ENCODE peak calls at places on chromosomes 6 and 20, in four cellular contexts. One of them, this sample, is unnamed.

GRCh38 chr20:61560361-61560853 is 308.3 kb downstream of the CDH4 start:
- DNase-seq in IMR-90: peak; percentile 42
- DNase-seq in GM12878: no peak
- DNase-seq in HepG2: no peak
- DNase-seq in this sample: no peak

GRCh38 chr20:51884561-51884960 is 82.2 kb upstream of the SALL4 start:
- DNase-seq in GM12878: no peak
- DNase-seq in IMR-90: peak; percentile 10
- DNase-seq in HepG2: no peak
- DNase-seq in this sample: no peak

GRCh38 chr6:149897015-149897697 is 757 bp downstream of the RAET1E start:
- DNase-seq in IMR-90: peak; percentile 92
- DNase-seq in GM12878: no peak
- DNase-seq in HepG2: no peak
- DNase-seq in this sample: peak; percentile 52

GRCh38 chr6:107354470-107354869 is 104.9 kb downstream of the PDSS2 start:
- DNase-seq in HepG2: no peak
- DNase-seq in IMR-90: no peak
- DNase-seq in GM12878: no peak
- DNase-seq in this sample: no peak

GRCh38 chr6:141587482-141588266 is 545.1 kb upstream of the GJE1 start:
- DNase-seq in IMR-90: peak; percentile 81
- DNase-seq in HepG2: no peak
- DNase-seq in GM12878: no peak
- DNase-seq in this sample: no peak

GRCh38 chr20:64065973-64066341 is 3.0 kb downstream of the TCEA2 start:
- DNase-seq in IMR-90: peak; percentile 78
- DNase-seq in GM12878: peak; percentile 79
- DNase-seq in HepG2: no peak
- DNase-seq in this sample: peak; percentile 61

GRCh38 chr6:112296122-112296521 is 41.8 kb upstream of the LAMA4 start:
- DNase-seq in HepG2: peak; percentile 32
- DNase-seq in GM12878: no peak
- DNase-seq in IMR-90: peak; percentile 67
- DNase-seq in this sample: peak; percentile 14

GRCh38 chr6:39865011-39865888 is 69.0 kb downstream of the MOCS1 start:
- DNase-seq in HepG2: peak; percentile 74
- DNase-seq in IMR-90: peak; percentile 60
- DNase-seq in GM12878: no peak
- DNase-seq in this sample: peak; percentile 52

GRCh38 chr6:92231220-92231701 is 1188.1 kb downstream of the EPHA7 start:
- DNase-seq in GM12878: no peak
- DNase-seq in IMR-90: no peak
- DNase-seq in HepG2: no peak
- DNase-seq in this sample: no peak

GRCh38 chr20:44706371-44707258 is 8.6 kb upstream of the CCN5 start:
- DNase-seq in GM12878: no peak
- DNase-seq in IMR-90: peak; percentile 35
- DNase-seq in HepG2: no peak
- DNase-seq in this sample: no peak

GRCh38 chr20:53767206-53767924 is 173.7 kb upstream of the ZNF217 start:
- DNase-seq in HepG2: no peak
- DNase-seq in IMR-90: no peak
- DNase-seq in GM12878: no peak
- DNase-seq in this sample: no peak

GRCh38 chr6:144806222-144806621 is 521.1 kb downstream of the UTRN start:
- DNase-seq in GM12878: no peak
- DNase-seq in HepG2: no peak
- DNase-seq in IMR-90: no peak
- DNase-seq in this sample: no peak

GRCh38 chr20:4040283-4041179 is 25.2 kb upstream of the RNF24 start:
- DNase-seq in GM12878: no peak
- DNase-seq in HepG2: no peak
- DNase-seq in IMR-90: no peak
- DNase-seq in this sample: no peak

GRCh38 chr6:30002871-30003270 is 58.2 kb upstream of the POLR1H start:
- DNase-seq in HepG2: no peak
- DNase-seq in IMR-90: peak; percentile 48
- DNase-seq in GM12878: no peak
- DNase-seq in this sample: no peak

GRCh38 chr6:27830212-27830664 is 82.0 kb downstream of the OR2B2 start:
- DNase-seq in GM12878: no peak
- DNase-seq in HepG2: no peak
- DNase-seq in IMR-90: no peak
- DNase-seq in this sample: no peak

GRCh38 chr6:18491303-18492090 is 104.3 kb downstream of the RNF144B start:
- DNase-seq in IMR-90: no peak
- DNase-seq in HepG2: no peak
- DNase-seq in GM12878: no peak
- DNase-seq in this sample: no peak

GRCh38 chr6:67131827-67132226 is 1424.8 kb upstream of the EYS start:
- DNase-seq in GM12878: no peak
- DNase-seq in IMR-90: no peak
- DNase-seq in HepG2: no peak
- DNase-seq in this sample: no peak

GRCh38 chr6:50145125-50145524 is 95.4 kb upstream of the DEFB112 start:
- DNase-seq in GM12878: no peak
- DNase-seq in HepG2: peak; percentile 11
- DNase-seq in IMR-90: peak; percentile 15
- DNase-seq in this sample: no peak

GRCh38 chr20:59605691-59606364 is 1.5 kb downstream of the PHACTR3 start:
- DNase-seq in GM12878: no peak
- DNase-seq in HepG2: no peak
- DNase-seq in IMR-90: no peak
- DNase-seq in this sample: no peak

GRCh38 chr20:2402271-2402980 is 21.7 kb downstream of the TGM6 start:
- DNase-seq in GM12878: no peak
- DNase-seq in IMR-90: peak; percentile 51
- DNase-seq in HepG2: peak; percentile 34
- DNase-seq in this sample: peak; percentile 58

GRCh38 chr6:116279232-116280160 is at the start of gene TSPYL1:
- DNase-seq in HepG2: peak; percentile 97
- DNase-seq in GM12878: peak; percentile 90
- DNase-seq in IMR-90: peak; percentile 97
- DNase-seq in this sample: peak; percentile 94

GRCh38 chr6:100035873-100036653 is 42.0 kb upstream of the MCHR2 start:
- DNase-seq in GM12878: no peak
- DNase-seq in IMR-90: no peak
- DNase-seq in HepG2: no peak
- DNase-seq in this sample: no peak

GRCh38 chr6:88561034-88561973 is 395.2 kb upstream of the CNR1 start:
- DNase-seq in HepG2: no peak
- DNase-seq in GM12878: no peak
- DNase-seq in IMR-90: no peak
- DNase-seq in this sample: no peak

GRCh38 chr6:45472383-45472782 is 94.6 kb upstream of the SUPT3H start:
- DNase-seq in IMR-90: peak; percentile 51
- DNase-seq in GM12878: no peak
- DNase-seq in HepG2: no peak
- DNase-seq in this sample: no peak

GRCh38 chr20:14197097-14197496 is 140.3 kb downstream of the FLRT3 start:
- DNase-seq in IMR-90: peak; percentile 64
- DNase-seq in GM12878: no peak
- DNase-seq in HepG2: no peak
- DNase-seq in this sample: no peak

GRCh38 chr6:138546733-138547185 is 47.5 kb upstream of the NHSL1 start:
- DNase-seq in GM12878: no peak
- DNase-seq in HepG2: peak; percentile 67
- DNase-seq in IMR-90: peak; percentile 67
- DNase-seq in this sample: no peak

GRCh38 chr20:33649201-33649631 is 12.9 kb upstream of the C20orf144 start:
- DNase-seq in GM12878: no peak
- DNase-seq in IMR-90: no peak
- DNase-seq in HepG2: no peak
- DNase-seq in this sample: no peak
- TF ChIP-seq CEBPB in GM12878: no peak
- TF ChIP-seq CEBPB in IMR-90: no peak
- TF ChIP-seq CEBPB in HepG2: no peak
- TF ChIP-seq CEBPB in this sample: no peak

GRCh38 chr6:134918418-134918961 is 31.4 kb downstream of the ALDH8A1 start:
- DNase-seq in GM12878: no peak
- DNase-seq in IMR-90: no peak
- DNase-seq in HepG2: no peak
- DNase-seq in this sample: no peak

GRCh38 chr6:134921276-134921979 is 28.5 kb downstream of the ALDH8A1 start:
- DNase-seq in GM12878: no peak
- DNase-seq in IMR-90: no peak
- DNase-seq in HepG2: no peak
- DNase-seq in this sample: no peak

GRCh38 chr6:134920422-134920821 is 29.5 kb downstream of the ALDH8A1 start:
- DNase-seq in GM12878: no peak
- DNase-seq in IMR-90: no peak
- DNase-seq in HepG2: no peak
- DNase-seq in this sample: no peak

GRCh38 chr6:134925800-134926199 is 24.1 kb downstream of the ALDH8A1 start:
- DNase-seq in GM12878: no peak
- DNase-seq in HepG2: no peak
- DNase-seq in IMR-90: peak; percentile 81
- DNase-seq in this sample: no peak

DNA sequence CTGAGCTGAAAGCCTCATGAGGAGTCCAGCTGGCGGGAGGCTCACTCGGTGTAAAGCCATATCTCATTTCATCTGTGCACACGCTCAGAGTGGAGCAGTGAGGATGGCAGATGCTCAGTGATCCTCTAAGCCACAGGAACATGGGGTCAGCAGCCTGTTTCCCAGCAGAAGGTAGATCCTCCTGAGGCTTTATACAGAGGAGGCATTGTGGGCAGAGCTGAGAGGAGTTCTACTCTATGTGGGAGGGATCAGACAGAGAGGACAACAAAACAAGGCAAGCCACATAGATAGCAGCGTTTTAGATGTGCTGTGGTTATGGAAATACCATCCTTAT is 28.0 kb downstream of the ALDH8A1 start:
- DNase-seq in HepG2: no peak
- DNase-seq in IMR-90: no peak
- DNase-seq in GM12878: no peak
- DNase-seq in this sample: no peak
- TF ChIP-seq USF2 in HepG2: no peak
- TF ChIP-seq USF2 in IMR-90: no peak
- TF ChIP-seq USF2 in GM12878: no peak
- TF ChIP-seq USF2 in this sample: no peak

GRCh38 chr6:23343610-23344306 is 774.4 kb downstream of the HDGFL1 start:
- DNase-seq in HepG2: no peak
- DNase-seq in GM12878: no peak
- DNase-seq in IMR-90: no peak
- DNase-seq in this sample: no peak

GRCh38 chr6:23348185-23348584 is 777.8 kb upstream of the NRSN1 start:
- DNase-seq in IMR-90: no peak
- DNase-seq in GM12878: no peak
- DNase-seq in HepG2: no peak
- DNase-seq in this sample: no peak

GRCh38 chr6:23350752-23351453 is 775.1 kb upstream of the NRSN1 start:
- DNase-seq in IMR-90: no peak
- DNase-seq in HepG2: no peak
- DNase-seq in GM12878: no peak
- DNase-seq in this sample: no peak

GRCh38 chr6:23354004-23354403 is 772.0 kb upstream of the NRSN1 start:
- DNase-seq in GM12878: no peak
- DNase-seq in HepG2: no peak
- DNase-seq in IMR-90: no peak
- DNase-seq in this sample: no peak

GRCh38 chr6:23349521-23350147 is 776.4 kb upstream of the NRSN1 start:
- DNase-seq in IMR-90: peak; percentile 96
- DNase-seq in HepG2: no peak
- DNase-seq in GM12878: no peak
- DNase-seq in this sample: peak; percentile 35
- TF ChIP-seq CEBPB in IMR-90: no peak
- TF ChIP-seq CEBPB in HepG2: no peak
- TF ChIP-seq CEBPB in GM12878: no peak
- TF ChIP-seq CEBPB in this sample: no peak

GRCh38 chr6:135161996-135162395 is 19.1 kb upstream of the MYB start:
- DNase-seq in HepG2: no peak
- DNase-seq in GM12878: no peak
- DNase-seq in IMR-90: no peak
- DNase-seq in this sample: no peak

GRCh38 chr6:135161411-135161810 is 19.7 kb upstream of the MYB start:
- DNase-seq in IMR-90: no peak
- DNase-seq in HepG2: no peak
- DNase-seq in GM12878: no peak
- DNase-seq in this sample: no peak

GRCh38 chr6:135163440-135163738 is 17.7 kb upstream of the MYB start:
- DNase-seq in GM12878: peak; percentile 84
- DNase-seq in HepG2: no peak
- DNase-seq in IMR-90: no peak
- DNase-seq in this sample: no peak

GRCh38 chr6:135165031-135165430 is 16.1 kb upstream of the MYB start:
- DNase-seq in HepG2: no peak
- DNase-seq in GM12878: no peak
- DNase-seq in IMR-90: no peak
- DNase-seq in this sample: no peak

GRCh38 chr6:135162678-135163439 is 18.2 kb upstream of the MYB start:
- DNase-seq in IMR-90: no peak
- DNase-seq in HepG2: peak; percentile 23
- DNase-seq in GM12878: no peak
- DNase-seq in this sample: peak; percentile 43
- TF ChIP-seq USF2 in IMR-90: no peak
- TF ChIP-seq USF2 in HepG2: no peak
- TF ChIP-seq USF2 in GM12878: no peak
- TF ChIP-seq USF2 in this sample: no peak

GRCh38 chr6:34248198-34248726 is 544 bp downstream of the SMIM29 start:
- DNase-seq in HepG2: peak; percentile 35
- DNase-seq in IMR-90: peak; percentile 18
- DNase-seq in GM12878: no peak
- DNase-seq in this sample: peak; percentile 43
- TF ChIP-seq CEBPB in HepG2: no peak
- TF ChIP-seq CEBPB in IMR-90: no peak
- TF ChIP-seq CEBPB in GM12878: no peak
- TF ChIP-seq CEBPB in this sample: no peak